ENCODE peak calls at places on chromosomes 11 and 22, in six cellular contexts. N is OCI-LY7, X is mucosa of descending colon, Q is colonic mucosa, D is SJSA1, S is adipocyte. G is an unnamed sample. For H3K4me1, the result is how much of the 10 kb centered on the place peaks cover.

GRCh38 chr11:104705475-104706195 is 192.6 kb downstream of the CASP12 start:
- DNase-seq in N (peak), X (no peak), Q (peak), D (no peak), S (no peak), G (no peak)

GRCh38 chr11:59216654-59217640 is 4.2 kb upstream of the MPEG1 start:
- DNase-seq in N (peak), X (no peak), Q (peak), D (peak), S (peak), G (no peak)

GRCh38 chr22:17172172-17172833 is 13.2 kb upstream of the HDHD5 start:
- DNase-seq in N (no peak), X (peak), Q (no peak), D (no peak), S (no peak), G (peak)

GRCh38 chr11:126476977-126477376 is 121.5 kb downstream of the ST3GAL4 start:
- DNase-seq in N (no peak), X (no peak), Q (no peak), D (no peak), S (no peak), G (no peak)

GRCh38 chr11:287821-288327 is 1.1 kb upstream of the PGGHG start:
- DNase-seq in N (no peak), X (peak), Q (no peak), D (no peak), S (no peak), G (peak)

GRCh38 chr11:72678524-72678923 is 4.3 kb upstream of the PDE2A start:
- DNase-seq in N (peak), X (no peak), Q (no peak), D (no peak), S (no peak), G (no peak)

GRCh38 chr11:125072210-125072960 is 9.3 kb downstream of the SLC37A2 start:
- DNase-seq in N (peak), X (no peak), Q (no peak), D (no peak), S (no peak), G (no peak)

GRCh38 chr22:46058591-46059519 is 81.9 kb upstream of the WNT7B start:
- DNase-seq in N (no peak), X (peak), Q (no peak), D (peak), S (peak), G (no peak)

GRCh38 chr11:91350931-91351330 is 873.7 kb upstream of the FAT3 start:
- DNase-seq in N (no peak), X (no peak), Q (no peak), D (no peak), S (no peak), G (no peak)

GRCh38 chr11:86514453-86514852 is 139.8 kb downstream of the CCDC81 start:
- DNase-seq in N (no peak), X (no peak), Q (no peak), D (no peak), S (no peak), G (no peak)

GRCh38 chr22:45533731-45534130 is 31.0 kb downstream of the FBLN1 start:
- DNase-seq in N (no peak), X (no peak), Q (no peak), D (no peak), S (no peak), G (no peak)

GRCh38 chr22:18952022-18952421 is 15.9 kb upstream of the PRODH start:
- DNase-seq in N (no peak), X (peak), Q (no peak), D (no peak), S (no peak), G (no peak)

GRCh38 chr22:50189184-50189848 is 3.6 kb downstream of the TRABD start:
- DNase-seq in N (peak), X (peak), Q (peak), D (no peak), S (no peak), G (no peak)

GRCh38 chr11:117011541-117011908 is 86.7 kb downstream of the SIK3 start:
- DNase-seq in N (no peak), X (no peak), Q (no peak), D (no peak), S (no peak), G (no peak)

GRCh38 chr11:8097062-8097814 is 16.2 kb downstream of the TUB start:
- DNase-seq in N (no peak), X (no peak), Q (no peak), D (no peak), S (no peak), G (no peak)

GRCh38 chr22:27749597-27750225 is 51.8 kb downstream of the MN1 start:
- DNase-seq in N (no peak), X (no peak), Q (no peak), D (no peak), S (peak), G (no peak)

GRCh38 chr11:131640320-131640719 is 269.9 kb downstream of the NTM start:
- DNase-seq in N (no peak), X (no peak), Q (no peak), D (no peak), S (no peak), G (no peak)

GRCh38 chr11:128802358-128802981 is 64.6 kb downstream of the KCNJ1 start:
- DNase-seq in N (peak), X (no peak), Q (no peak), D (no peak), S (no peak), G (peak)

GRCh38 chr11:78564037-78564888 is 10.4 kb downstream of the NARS2 start:
- DNase-seq in N (peak), X (no peak), Q (peak), D (peak), S (peak), G (peak)

GRCh38 chr11:6468712-6469495 is 4.8 kb downstream of the TRIM3 start:
- DNase-seq in N (peak), X (peak), Q (peak), D (peak), S (peak), G (peak)

GRCh38 chr22:20405931-20406685 is 12.2 kb downstream of the ZNF74 start:
- DNase-seq in N (no peak), X (no peak), Q (no peak), D (no peak), S (no peak), G (no peak)

GRCh38 chr11:6653055-6653454 is 2.6 kb downstream of the DCHS1 start:
- DNase-seq in N (no peak), X (no peak), Q (no peak), D (no peak), S (no peak), G (no peak)

GRCh38 chr11:898160-898517 is 12.5 kb downstream of the CHID1 start:
- DNase-seq in N (no peak), X (no peak), Q (no peak), D (peak), S (peak), G (peak)

GRCh38 chr11:12200359-12201015 is 90.1 kb downstream of the MICAL2 start:
- DNase-seq in N (no peak), X (no peak), Q (no peak), D (peak), S (peak), G (no peak)

GRCh38 chr11:122656073-122656630 is 630 bp downstream of the UBASH3B start:
- DNase-seq in N (peak), X (peak), Q (peak), D (peak), S (peak), G (peak)

GRCh38 chr22:35317680-35318290 is 18.1 kb downstream of the TOM1 start:
- DNase-seq in N (no peak), X (peak), Q (no peak), D (no peak), S (no peak), G (no peak)

GRCh38 chr11:127332896-127333295 is 332.3 kb upstream of the KIRREL3 start:
- DNase-seq in N (no peak), X (no peak), Q (no peak), D (no peak), S (no peak), G (no peak)

GRCh38 chr22:49877642-49878041 is 24.0 kb downstream of the ZBED4 start:
- DNase-seq in N (no peak), X (no peak), Q (no peak), D (no peak), S (no peak), G (no peak)

GRCh38 chr11:28529540-28530410 is 421.6 kb downstream of the METTL15 start:
- DNase-seq in N (peak), X (no peak), Q (no peak), D (peak), S (peak), G (peak)

GRCh38 chr11:117418685-117419084 is 91.0 kb downstream of the CEP164 start:
- DNase-seq in N (no peak), X (no peak), Q (no peak), D (no peak), S (no peak), G (no peak)

GRCh38 chr11:130131957-130132850 is 27.4 kb upstream of the ST14 start:
- DNase-seq in N (peak), X (no peak), Q (peak), D (peak), S (peak), G (peak)

GRCh38 chr22:46079861-46080821 is 70.2 kb upstream of the PPARA start:
- DNase-seq in N (no peak), X (peak), Q (no peak), D (peak), S (no peak), G (no peak)

GRCh38 chr11:48168815-48169214 is 47.8 kb upstream of the OR4B1 start:
- DNase-seq in N (no peak), X (no peak), Q (no peak), D (no peak), S (no peak), G (no peak)

GRCh38 chr11:92735039-92735438 is 234.4 kb upstream of the MTNR1B start:
- DNase-seq in N (no peak), X (no peak), Q (no peak), D (no peak), S (no peak), G (no peak)

GRCh38 chr11:72783144-72783910 is 10.5 kb downstream of the STARD10 start:
- DNase-seq in N (no peak), X (peak), Q (peak), D (no peak), S (no peak), G (no peak)

GRCh38 chr11:68167474-68167873 is 45.6 kb downstream of the KMT5B start:
- DNase-seq in N (no peak), X (no peak), Q (no peak), D (no peak), S (no peak), G (no peak)

GRCh38 chr22:49018601-49019000 is 809.1 kb downstream of the BRD1 start:
- DNase-seq in N (no peak), X (no peak), Q (no peak), D (no peak), S (no peak), G (no peak)

GRCh38 chr11:2444301-2445106 is at the start of the genes KCNQ1 and TRPM5:
- DNase-seq in N (peak), X (peak), Q (peak), D (no peak), S (peak), G (peak)

GRCh38 chr11:2445107-2445947 is 519 bp downstream of the KCNQ1 start:
- DNase-seq in N (no peak), X (peak), Q (peak), D (no peak), S (no peak), G (no peak)

GRCh38 chr11:2446590-2447252 is 1.9 kb downstream of the KCNQ1 start:
- DNase-seq in N (peak), X (peak), Q (peak), D (no peak), S (no peak), G (no peak)

GRCh38 chr11:2447253-2447950 is 2.6 kb downstream of the KCNQ1 start:
- DNase-seq in N (no peak), X (peak), Q (no peak), D (no peak), S (no peak), G (no peak)

DNA sequence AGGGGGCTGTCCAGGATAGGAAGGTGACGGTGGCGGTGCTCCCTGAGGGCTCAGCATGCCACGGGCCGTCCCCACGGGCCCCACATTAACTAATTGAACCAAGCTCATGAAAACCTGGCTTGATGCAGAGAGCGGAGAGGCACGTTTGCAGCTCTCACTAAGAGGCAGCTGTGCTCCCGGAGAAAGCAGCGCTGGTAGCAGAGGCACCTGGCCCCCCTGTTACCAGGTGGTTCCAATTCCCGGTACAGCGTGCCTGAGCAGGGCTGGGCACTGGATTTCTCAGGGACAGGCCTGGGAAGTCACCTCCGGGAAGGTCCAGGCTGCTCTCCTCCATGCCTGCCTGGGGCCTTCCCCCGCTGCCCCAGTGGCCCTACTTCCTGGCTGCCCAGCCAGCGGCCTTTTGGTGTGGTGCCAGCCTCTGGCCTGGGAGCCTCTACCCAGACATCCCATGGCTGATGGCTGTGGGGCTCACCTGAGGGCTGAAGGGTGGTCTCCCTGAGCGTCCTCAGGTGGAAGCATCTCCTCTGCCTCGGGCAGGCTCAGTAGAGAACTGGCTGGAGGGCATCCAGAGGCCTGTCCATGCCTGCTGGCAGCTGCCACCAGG is 1.2 kb downstream of the KCNQ1 start:
- DNase-seq in N (no peak), X (peak), Q (peak), D (no peak), S (no peak), G (no peak)
- H3K4me1 ChIP-seq in N (under half), X (under half), Q (under half), D (under half), S (under half), G (under half)

DNA sequence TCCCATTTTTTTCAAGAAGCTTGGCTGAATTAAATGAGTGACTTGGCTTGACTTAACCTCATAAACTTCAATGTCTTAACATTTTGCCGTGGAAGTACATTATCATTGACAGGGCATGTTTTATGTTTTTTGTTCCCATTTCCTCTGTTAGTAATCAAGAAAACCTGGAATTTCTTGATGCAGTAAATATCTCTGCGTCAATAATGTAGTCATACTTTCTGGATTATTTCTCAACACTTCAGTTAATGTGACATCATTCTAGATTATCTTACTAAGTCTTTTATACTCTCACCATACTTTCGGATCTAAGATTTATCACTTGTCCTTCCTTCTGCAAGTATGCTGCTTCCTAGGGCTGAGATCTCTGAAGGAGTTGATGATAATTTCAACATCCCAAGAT is 58.6 kb upstream of the PGR start:
- DNase-seq in N (no peak), X (no peak), Q (no peak), D (no peak), S (no peak), G (no peak)
- H3K4me3 ChIP-seq in N (no peak), X (no peak), Q (no peak), D (no peak), S (no peak), G (no peak)

GRCh38 chr22:39517470-39517869 is 2.9 kb upstream of the ATF4 start:
- DNase-seq in N (no peak), X (no peak), Q (no peak), D (no peak), S (no peak), G (no peak)

GRCh38 chr22:39518124-39518786 is 2.1 kb upstream of the ATF4 start:
- DNase-seq in N (no peak), X (no peak), Q (no peak), D (peak), S (peak), G (no peak)

GRCh38 chr22:39519681-39520053 is 695 bp upstream of the ATF4 start:
- DNase-seq in N (peak), X (peak), Q (peak), D (no peak), S (peak), G (no peak)

GRCh38 chr22:39520054-39520873 is at the start of gene ATF4:
- DNase-seq in N (peak), X (peak), Q (peak), D (peak), S (peak), G (peak)

DNA sequence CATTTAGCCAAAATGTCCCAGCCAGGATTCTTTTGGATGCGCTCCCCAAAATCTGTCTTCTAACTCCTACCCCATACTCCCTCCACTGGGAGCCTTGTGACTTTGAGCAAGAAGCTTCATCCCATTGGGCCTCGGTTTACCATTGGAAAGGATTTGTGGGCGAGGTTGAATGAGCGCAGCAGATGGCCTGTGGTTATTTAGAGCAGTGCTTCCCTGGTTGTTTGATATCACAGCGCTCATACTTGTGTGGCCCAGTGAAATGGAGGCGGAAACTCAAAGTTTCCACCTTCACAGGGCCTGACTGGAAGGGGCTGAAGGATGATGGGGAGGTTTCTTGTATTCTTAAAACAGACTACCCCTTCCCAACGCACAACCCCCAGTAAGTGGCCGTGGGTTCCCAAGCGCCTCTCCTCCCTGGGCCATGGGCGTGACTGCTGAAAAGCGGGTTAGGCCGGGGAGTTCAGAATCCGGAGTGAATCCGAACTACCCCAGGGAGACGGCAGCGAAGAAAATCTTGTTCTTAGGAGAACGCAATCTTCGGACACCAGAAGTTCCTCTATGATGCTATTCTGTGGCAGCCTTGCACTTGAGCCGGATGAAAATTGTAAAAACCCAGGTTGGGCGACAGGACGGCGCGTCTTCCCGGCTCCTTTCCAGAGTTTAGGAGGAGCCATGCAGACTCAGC is 1.2 kb upstream of the ATF4 start:
- DNase-seq in N (peak), X (no peak), Q (peak), D (no peak), S (no peak), G (peak)
- H3K4me1 ChIP-seq in N (half or more), X (under half), Q (under half), D (under half), S (under half), G (under half)

DNA sequence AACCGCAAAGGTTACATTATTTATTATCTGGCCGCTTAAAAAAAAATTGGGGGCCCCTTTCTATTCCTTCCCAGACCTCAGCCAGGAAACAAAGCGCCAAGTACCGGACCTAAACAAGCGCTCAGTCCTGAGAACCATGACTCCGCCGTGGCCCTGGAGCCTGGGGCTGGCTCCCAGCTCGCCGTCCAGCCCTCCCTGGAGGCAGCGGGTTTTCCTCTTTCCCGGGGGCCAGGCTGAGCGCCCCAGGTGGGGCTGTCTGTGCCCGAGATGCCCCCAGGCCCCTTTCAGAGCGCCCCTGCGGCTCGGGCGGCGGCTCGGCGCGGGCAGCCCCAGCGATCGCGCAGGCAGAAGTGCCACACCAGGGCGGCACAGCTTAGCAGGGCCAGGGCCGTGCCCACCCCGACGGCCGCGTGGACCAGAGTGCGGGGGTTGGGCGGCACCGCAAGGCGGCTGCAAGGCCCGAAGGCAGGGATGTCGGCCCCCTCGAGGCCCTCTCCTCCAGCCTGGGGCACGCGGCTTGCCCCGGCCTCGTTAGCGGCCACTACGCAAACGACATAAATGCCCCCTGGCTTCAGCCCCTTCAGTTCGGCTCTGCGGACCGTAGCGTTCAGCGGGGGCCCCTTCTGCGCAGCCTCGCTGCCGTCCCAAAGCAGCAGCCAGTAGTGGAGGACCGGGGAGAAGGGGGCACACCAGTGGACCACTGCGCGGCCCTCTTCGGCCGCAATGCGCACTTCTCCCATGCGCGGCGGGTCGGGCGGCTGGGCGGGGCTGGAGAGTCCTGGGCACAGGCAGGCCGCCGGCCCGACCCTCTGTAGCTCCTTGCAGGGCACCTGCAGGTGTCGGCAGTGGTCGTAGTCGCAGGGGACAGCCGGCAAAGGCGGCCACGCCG is 1.6 kb downstream of the LRRN4CL start:
- DNase-seq in N (no peak), X (no peak), Q (no peak), D (no peak), S (no peak), G (no peak)
- H3K4me3 ChIP-seq in N (no peak), X (no peak), Q (peak), D (no peak), S (peak), G (no peak)